ENCODE peak calls at places on chromosome 14, in ten cellular contexts. Q is HFFc6, I is WERI-Rb-1, W is GM12878, E is neural progenitor cell, H is cardiac fibroblast, M is right lobe of liver, N is OCI-LY7, P is PC-3, Z is bronchial epithelial cell. J is an unnamed sample.
A peak's percentile ranks its signal among the peaks of the same experiment; 100 is the strongest.

GRCh38 chr14:90732142-90732541 is 84.1 kb downstream of the TTC7B start:
- DNase-seq in Q (no peak), I (no peak), W (no peak), E (no peak), H (no peak), M (no peak), N (no peak), P (no peak), Z (no peak), J (no peak)

GRCh38 chr14:75213172-75213571 is 36.8 kb upstream of the TMED10 start:
- DNase-seq in Q (no peak), I (no peak), W (no peak), E (no peak), H (peak; percentile 47), M (no peak), N (no peak), P (no peak), Z (no peak), J (no peak)

GRCh38 chr14:30108975-30109700 is 181.5 kb upstream of the PRKD1 start:
- DNase-seq in Q (peak; percentile 51), I (no peak), W (no peak), E (no peak), H (peak; percentile 53), M (no peak), N (no peak), P (no peak), Z (peak; percentile 40), J (no peak)

GRCh38 chr14:68145539-68145938 is 326.0 kb downstream of the RAD51B start:
- DNase-seq in Q (peak; percentile 14), I (no peak), W (no peak), E (no peak), H (peak; percentile 63), M (no peak), N (no peak), P (no peak), Z (no peak), J (no peak)

GRCh38 chr14:54637829-54638446 is 71.0 kb downstream of the SAMD4A start:
- DNase-seq in Q (peak; percentile 53), I (peak; percentile 66), W (no peak), E (no peak), H (peak; percentile 81), M (no peak), N (no peak), P (peak; percentile 97), Z (peak; percentile 20), J (no peak)

GRCh38 chr14:98069712-98070133 is 1202.3 kb downstream of the BCL11B start:
- DNase-seq in Q (peak; percentile 0), I (no peak), W (no peak), E (peak; percentile 42), H (peak; percentile 0), M (no peak), N (no peak), P (peak; percentile 69), Z (peak; percentile 96), J (no peak)

GRCh38 chr14:66511849-66512248 is 3.9 kb downstream of the GPHN start:
- DNase-seq in Q (no peak), I (no peak), W (no peak), E (no peak), H (no peak), M (no peak), N (no peak), P (no peak), Z (no peak), J (no peak)

GRCh38 chr14:57575482-57575881 is 81.8 kb upstream of the CCDC198 start:
- DNase-seq in Q (no peak), I (no peak), W (no peak), E (peak; percentile 5), H (no peak), M (no peak), N (no peak), P (no peak), Z (no peak), J (no peak)

GRCh38 chr14:86570371-86570770 is 1040.4 kb downstream of the FLRT2 start:
- DNase-seq in Q (no peak), I (no peak), W (no peak), E (no peak), H (no peak), M (no peak), N (no peak), P (no peak), Z (no peak), J (no peak)

GRCh38 chr14:63174760-63175191 is 29.5 kb upstream of the RHOJ start:
- DNase-seq in Q (peak; percentile 75), I (peak; percentile 23), W (no peak), E (peak; percentile 75), H (peak; percentile 88), M (no peak), N (peak; percentile 32), P (peak; percentile 63), Z (peak; percentile 64), J (no peak)
- TF ChIP-seq CTCF in Q (peak; percentile 79), I (peak; percentile 61), W (peak; percentile 43), E (peak; percentile 96), H (peak; percentile 63), M (peak; percentile 49), N (peak; percentile 74), P (peak; percentile 83), Z (peak; percentile 71), J (no peak)

GRCh38 chr14:21988413-21988812 is 314.8 kb upstream of the OR4E1 start:
- DNase-seq in Q (no peak), I (no peak), W (no peak), E (no peak), H (no peak), M (no peak), N (no peak), P (no peak), Z (no peak), J (no peak)

GRCh38 chr14:21989090-21989489 is 315.5 kb upstream of the OR4E1 start:
- DNase-seq in Q (no peak), I (no peak), W (no peak), E (no peak), H (peak; percentile 5), M (no peak), N (no peak), P (no peak), Z (no peak), J (no peak)

GRCh38 chr14:21990116-21990515 is 316.5 kb upstream of the OR4E1 start:
- DNase-seq in Q (no peak), I (no peak), W (no peak), E (peak; percentile 31), H (peak; percentile 3), M (no peak), N (peak; percentile 33), P (peak; percentile 50), Z (peak; percentile 19), J (no peak)

GRCh38 chr14:21985081-21985480 is 311.5 kb upstream of the OR4E1 start:
- DNase-seq in Q (no peak), I (no peak), W (no peak), E (no peak), H (no peak), M (no peak), N (no peak), P (peak; percentile 55), Z (peak; percentile 37), J (no peak)

GRCh38 chr14:21987937-21988336 is 314.3 kb upstream of the OR4E1 start:
- DNase-seq in Q (no peak), I (no peak), W (no peak), E (peak; percentile 75), H (peak; percentile 40), M (no peak), N (peak; percentile 50), P (peak; percentile 75), Z (peak; percentile 49), J (no peak)
- TF ChIP-seq CTCF in Q (peak; percentile 10), I (peak; percentile 32), W (peak; percentile 36), E (peak; percentile 73), H (peak; percentile 45), M (peak; percentile 46), N (peak; percentile 78), P (peak; percentile 75), Z (peak; percentile 56), J (peak; percentile 17)

DNA sequence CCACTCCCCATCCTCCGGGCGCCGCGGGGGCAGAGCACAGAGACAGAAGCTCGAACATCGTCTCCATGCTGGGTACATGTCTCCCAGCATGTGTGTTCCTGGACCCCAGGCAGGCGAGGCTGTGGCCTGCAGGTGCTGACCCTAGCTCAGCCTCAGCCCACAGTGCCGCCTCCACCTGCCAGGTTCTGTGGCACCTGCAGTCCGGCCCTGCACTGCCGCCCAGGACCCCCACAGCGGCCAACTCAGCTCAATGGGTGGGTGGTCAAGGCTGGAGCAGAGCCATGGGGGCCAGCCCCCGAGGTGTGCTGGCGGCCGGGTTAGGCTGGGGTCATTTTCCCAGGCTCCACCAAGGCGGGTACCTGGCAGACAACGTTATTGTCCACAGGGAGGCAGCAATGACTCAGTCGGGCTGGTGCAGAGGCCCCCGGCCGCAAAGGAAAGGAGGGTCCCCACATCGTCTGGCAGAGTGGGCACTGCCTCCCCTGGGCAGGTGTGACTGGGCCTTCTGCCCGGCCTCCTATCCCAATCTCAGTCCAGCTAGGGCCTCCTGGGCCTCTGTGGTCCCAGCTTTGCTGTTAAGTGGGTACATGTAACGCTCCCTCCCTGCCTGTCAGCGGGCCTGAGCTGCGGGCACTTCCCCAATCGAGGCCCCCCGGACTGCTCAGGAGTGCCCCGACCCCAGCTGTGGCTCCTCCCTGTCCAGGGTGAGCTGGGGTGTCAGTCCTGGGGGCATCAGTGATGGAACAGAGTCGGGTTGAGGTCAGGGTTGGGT is 20.2 kb upstream of the NUDT14 start:
- DNase-seq in Q (no peak), I (no peak), W (no peak), E (peak; percentile 38), H (no peak), M (no peak), N (no peak), P (no peak), Z (no peak), J (no peak)
- TF ChIP-seq CTCF in Q (peak; percentile 25), I (peak; percentile 39), W (no peak), E (peak; percentile 42), H (no peak), M (peak; percentile 10), N (peak; percentile 53), P (peak; percentile 50), Z (no peak), J (no peak)

DNA sequence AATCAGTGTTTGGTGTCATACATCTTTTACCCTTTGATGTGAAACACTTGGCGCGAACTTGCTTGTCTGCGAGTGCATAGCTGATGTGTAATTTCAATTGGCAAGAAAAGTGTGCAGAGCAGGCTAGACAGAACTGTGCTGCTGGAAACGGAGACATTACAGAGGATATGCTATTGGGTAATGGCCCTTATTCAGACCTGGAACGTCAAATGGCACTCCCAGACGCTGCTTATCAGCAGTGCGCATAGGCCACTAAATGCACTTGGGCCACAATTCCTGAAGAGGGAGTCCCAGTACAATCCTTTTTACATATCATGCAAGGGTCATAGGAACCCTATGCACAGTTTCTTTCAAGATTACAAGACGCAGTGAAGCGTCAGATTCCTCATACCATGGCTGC is 15.7 kb upstream of the SLC10A1 start:
- DNase-seq in Q (no peak), I (peak; percentile 28), W (no peak), E (peak; percentile 27), H (no peak), M (no peak), N (no peak), P (peak; percentile 24), Z (no peak), J (no peak)
- TF ChIP-seq CTCF in Q (no peak), I (peak; percentile 44), W (no peak), E (peak; percentile 44), H (no peak), M (no peak), N (peak; percentile 23), P (peak; percentile 26), Z (peak; percentile 3), J (no peak)

GRCh38 chr14:77543637-77544334 is 45.2 kb upstream of the ISM2 start:
- DNase-seq in Q (no peak), I (no peak), W (no peak), E (no peak), H (no peak), M (no peak), N (no peak), P (no peak), Z (no peak), J (no peak)
- TF ChIP-seq CTCF in Q (no peak), I (no peak), W (no peak), E (no peak), H (no peak), M (no peak), N (no peak), P (no peak), Z (no peak), J (no peak)

GRCh38 chr14:69880051-69880487 is 853 bp downstream of the SMOC1 start:
- DNase-seq in Q (no peak), I (no peak), W (no peak), E (peak; percentile 60), H (no peak), M (peak; percentile 43), N (no peak), P (no peak), Z (no peak), J (no peak)
- TF ChIP-seq CTCF in Q (no peak), I (no peak), W (no peak), E (no peak), H (no peak), M (no peak), N (no peak), P (no peak), Z (no peak), J (no peak)

J was measured in B cell.